ENCODE peak calls at places on chromosome 19, in nine cellular contexts. F is IMR-90, N is right lobe of liver, W is tibial nerve, A is heart left ventricle, U is stomach, P is NB4, H is ovary, K is HCT116. M is an unnamed sample.
A peak's percentile ranks its signal among the peaks of the same experiment; 100 is the strongest.

GRCh38 chr19:13850910-13851753 is 25.8 kb upstream of the NANOS3 start:
- DNase-seq in F (peak; percentile 94), N (peak; percentile 53), W (peak; percentile 80), A (peak; percentile 89), U (peak; percentile 83), P (peak; percentile 77), H (peak; percentile 87), K (peak; percentile 89), M (peak; percentile 86)

GRCh38 chr19:50432221-50432626 is 468 bp upstream of the MYBPC2 start:
- DNase-seq in F (no peak), N (no peak), W (no peak), A (no peak), U (no peak), P (no peak), H (no peak), K (no peak), M (no peak)

GRCh38 chr19:10718205-10719196 is 622 bp downstream of the DNM2 start:
- DNase-seq in F (peak; percentile 28), N (peak; percentile 63), W (no peak), A (peak; percentile 80), U (peak; percentile 51), P (peak; percentile 87), H (peak; percentile 51), K (no peak), M (no peak)

GRCh38 chr19:4233282-4233853 is 4.0 kb downstream of the EBI3 start:
- DNase-seq in F (peak; percentile 8), N (no peak), W (no peak), A (peak; percentile 76), U (peak; percentile 54), P (peak; percentile 62), H (peak; percentile 48), K (peak; percentile 48), M (no peak)

GRCh38 chr19:10009269-10009665 is 1.0 kb downstream of the COL5A3 start:
- DNase-seq in F (peak; percentile 92), N (no peak), W (peak; percentile 44), A (peak; percentile 90), U (peak; percentile 28), P (peak; percentile 67), H (peak; percentile 86), K (no peak), M (no peak)

GRCh38 chr19:31283701-31284100 is 65.5 kb downstream of the TSHZ3 start:
- DNase-seq in F (no peak), N (no peak), W (no peak), A (no peak), U (no peak), P (no peak), H (no peak), K (no peak), M (no peak)

GRCh38 chr19:5447700-5448311 is 7.4 kb upstream of the ZNRF4 start:
- DNase-seq in F (no peak), N (no peak), W (no peak), A (no peak), U (no peak), P (no peak), H (no peak), K (no peak), M (no peak)

GRCh38 chr19:5448374-5448773 is 6.8 kb upstream of the ZNRF4 start:
- DNase-seq in F (no peak), N (no peak), W (no peak), A (no peak), U (peak; percentile 61), P (no peak), H (no peak), K (no peak), M (no peak)

DNA sequence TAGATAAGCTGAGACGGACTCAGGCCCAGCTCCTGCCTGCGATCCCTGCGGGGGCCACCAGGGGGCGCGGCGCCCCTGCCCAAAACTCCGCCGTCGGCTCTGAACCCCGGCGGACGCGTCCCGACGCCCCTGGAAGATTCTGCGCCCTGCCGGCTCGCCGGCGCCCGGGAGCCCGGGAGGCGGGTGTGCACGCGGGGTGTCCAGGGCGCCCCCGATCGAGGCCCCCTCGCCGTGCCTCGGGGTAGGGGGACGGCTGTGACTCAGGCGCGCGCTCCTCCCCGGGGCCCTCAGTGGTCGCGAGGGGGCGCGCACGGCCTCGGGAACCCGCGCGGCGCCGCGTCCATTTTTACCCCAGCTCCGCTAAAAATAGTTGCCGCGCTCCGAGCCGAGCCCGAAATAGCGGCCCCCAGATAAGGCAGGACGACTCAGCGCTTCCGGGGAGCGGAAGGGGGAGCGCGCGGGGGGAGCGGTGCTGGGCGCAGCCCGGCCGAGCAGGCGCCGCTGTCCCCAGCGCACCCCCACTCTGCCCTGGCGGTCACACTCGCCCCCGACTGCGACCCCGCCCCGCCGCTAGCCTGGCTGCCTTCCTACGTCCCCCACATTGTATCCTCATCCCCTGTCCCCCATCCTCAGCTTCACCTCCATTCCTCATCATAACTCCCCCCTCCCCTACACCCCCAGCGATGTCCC is 16.0 kb upstream of the ERCC1 start:
- DNase-seq in F (peak; percentile 72), N (peak; percentile 79), W (peak; percentile 72), A (peak; percentile 93), U (peak; percentile 85), P (peak; percentile 81), H (peak; percentile 93), K (no peak), M (no peak)
- TF ChIP-seq POLR2A in F (peak; percentile 75), N (no peak), W (no peak), A (no peak), U (no peak), P (no peak), H (peak; percentile 43), K (no peak), M (peak; percentile 13)

DNA sequence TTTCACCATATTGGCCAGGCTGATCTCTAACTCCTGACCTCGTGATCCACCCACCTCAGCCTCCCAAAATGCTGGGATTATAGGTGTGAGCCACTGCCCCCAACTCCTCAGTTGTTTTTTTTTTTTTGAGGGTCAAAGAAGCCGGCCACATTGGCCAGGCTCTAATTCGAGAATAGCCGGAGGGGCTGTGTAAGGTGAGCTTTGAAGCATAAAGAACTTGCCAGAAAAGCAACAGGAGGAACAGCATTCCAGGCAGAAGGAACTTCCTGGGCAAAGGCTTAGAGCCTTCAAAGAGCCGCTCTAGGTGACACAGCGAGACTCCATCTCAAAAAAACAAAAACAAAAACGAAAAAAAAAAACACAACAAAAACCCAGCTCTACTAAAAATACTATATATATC is 1.2 kb upstream of the BABAM1 start:
- DNase-seq in F (no peak), N (no peak), W (no peak), A (no peak), U (no peak), P (no peak), H (no peak), K (no peak), M (no peak)
- TF ChIP-seq POLR2A in F (no peak), N (no peak), W (no peak), A (no peak), U (no peak), P (no peak), H (no peak), K (no peak), M (no peak)

GRCh38 chr19:46731584-46731983 is 14.3 kb upstream of the FKRP start:
- DNase-seq in F (no peak), N (no peak), W (no peak), A (peak; percentile 56), U (no peak), P (peak; percentile 94), H (no peak), K (no peak), M (no peak)

GRCh38 chr19:46732172-46732938 is 13.5 kb upstream of the FKRP start:
- DNase-seq in F (no peak), N (no peak), W (no peak), A (peak; percentile 44), U (no peak), P (peak; percentile 65), H (no peak), K (no peak), M (no peak)

GRCh38 chr19:46730595-46730994 is 13.7 kb upstream of the PRKD2 start:
- DNase-seq in F (no peak), N (no peak), W (no peak), A (peak; percentile 44), U (no peak), P (peak; percentile 38), H (no peak), K (no peak), M (no peak)

GRCh38 chr19:46730187-46730586 is 13.3 kb upstream of the PRKD2 start:
- DNase-seq in F (no peak), N (no peak), W (no peak), A (no peak), U (no peak), P (no peak), H (no peak), K (no peak), M (no peak)

DNA sequence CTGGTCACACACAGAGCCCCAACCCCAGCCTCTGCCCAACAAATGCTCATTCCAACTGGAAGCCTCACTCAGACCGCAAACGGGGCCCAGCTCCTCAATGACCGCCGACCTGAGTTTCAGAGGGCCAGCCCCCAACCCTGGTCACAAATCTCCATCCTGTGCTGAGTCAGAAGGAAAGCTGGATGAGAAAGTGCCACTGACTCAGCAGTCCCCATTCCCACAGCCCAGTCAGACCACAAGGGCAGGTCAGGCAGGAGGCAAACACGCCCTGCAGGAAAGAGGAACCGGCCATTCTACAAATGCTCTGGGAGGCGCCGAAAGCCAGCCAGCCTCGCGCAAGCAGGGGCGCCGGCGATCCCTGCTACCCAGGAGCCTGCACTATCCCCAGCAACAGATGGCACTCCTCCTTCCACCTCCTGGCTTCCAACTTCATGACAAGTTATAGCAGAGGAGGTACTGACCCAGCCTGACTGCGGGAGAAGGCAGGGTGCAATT is 14.1 kb upstream of the PRKD2 start:
- DNase-seq in F (peak; percentile 94), N (peak; percentile 52), W (no peak), A (peak; percentile 77), U (peak; percentile 46), P (peak; percentile 100), H (no peak), K (no peak), M (peak; percentile 89)
- TF ChIP-seq POLR2A in F (no peak), N (no peak), W (no peak), A (no peak), U (no peak), P (no peak), H (no peak), K (no peak), M (no peak)

GRCh38 chr19:42277821-42278809 is 9.1 kb downstream of the CIC start:
- DNase-seq in F (no peak), N (no peak), W (no peak), A (no peak), U (no peak), P (no peak), H (peak; percentile 52), K (no peak), M (peak; percentile 82)

GRCh38 chr19:42279148-42279901 is 10.3 kb downstream of the CIC start:
- DNase-seq in F (no peak), N (no peak), W (no peak), A (no peak), U (no peak), P (no peak), H (peak; percentile 32), K (no peak), M (no peak)

GRCh38 chr19:42280761-42281174 is 11.7 kb downstream of the CIC start:
- DNase-seq in F (peak; percentile 17), N (no peak), W (no peak), A (no peak), U (no peak), P (peak; percentile 76), H (no peak), K (no peak), M (peak; percentile 82)

GRCh38 chr19:42281175-42282035 is 12.4 kb downstream of the CIC start:
- DNase-seq in F (peak; percentile 41), N (peak; percentile 55), W (peak; percentile 61), A (no peak), U (no peak), P (peak; percentile 67), H (peak; percentile 79), K (no peak), M (peak; percentile 77)

DNA sequence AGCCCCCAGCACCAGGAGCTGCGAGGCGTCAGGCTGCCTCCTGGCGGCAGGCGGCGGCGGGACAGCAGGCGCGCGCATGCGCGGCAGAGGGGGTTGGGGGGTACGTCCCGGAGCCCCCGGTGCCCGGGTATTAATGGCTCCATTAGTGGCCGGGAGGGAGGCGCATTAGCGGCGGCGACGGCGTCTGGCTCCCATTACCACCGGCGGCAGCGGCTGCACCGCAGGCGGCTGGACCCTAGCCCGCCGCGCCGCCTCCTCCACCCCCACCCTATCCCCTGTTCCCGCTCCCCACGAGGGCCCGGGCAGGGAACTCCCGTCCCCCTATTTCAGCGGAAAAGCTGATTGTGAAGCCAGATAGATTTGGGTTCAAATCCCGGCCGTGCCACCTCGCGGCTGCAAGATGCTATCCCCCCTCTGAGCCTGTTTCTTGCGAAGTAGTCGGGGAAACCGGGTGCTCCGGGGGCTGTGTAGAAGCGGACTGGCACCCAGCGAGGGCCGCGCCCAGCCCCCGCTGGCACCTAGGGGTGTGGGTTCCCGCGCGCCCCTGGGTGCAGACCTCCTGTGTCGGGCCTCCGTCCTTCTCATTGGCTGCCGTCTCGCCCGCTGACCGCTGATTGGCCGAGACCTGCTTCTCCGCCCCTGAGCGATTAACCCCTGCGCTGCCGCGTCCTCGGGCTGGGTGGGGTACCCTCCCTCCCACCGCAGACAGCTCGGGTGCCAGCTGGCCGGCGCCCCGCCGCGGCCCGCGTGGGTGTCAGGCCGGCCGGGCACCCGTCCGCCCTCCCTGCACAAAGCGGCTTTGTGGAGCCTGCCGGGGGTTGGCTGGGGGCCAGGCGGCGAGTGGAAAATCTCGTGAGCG is 11.1 kb downstream of the CIC start:
- DNase-seq in F (peak; percentile 83), N (peak; percentile 91), W (peak; percentile 90), A (peak; percentile 96), U (peak; percentile 88), P (peak; percentile 92), H (peak; percentile 96), K (peak; percentile 77), M (peak; percentile 99)
- TF ChIP-seq POLR2A in F (no peak), N (peak; percentile 55), W (peak; percentile 22), A (no peak), U (no peak), P (no peak), H (peak; percentile 55), K (peak; percentile 57), M (peak; percentile 59)

M was measured in H54.